ENCODE peak calls at places on chromosome X, in six cellular contexts. G is uterus; W is CD8-positive, alpha-beta T cell; J is cardiac muscle cell; A is HCT116; N is psoas muscle. S is an unnamed sample.

GRCh38 chrX:1466971-1467561 is 14.4 kb upstream of the ASMTL start:
- DNase-seq in W (peak; percentile 25), N (no peak), G (no peak), A (no peak), J (no peak), S (peak; percentile 38)

GRCh38 chrX:131792789-131793462 is 230.2 kb upstream of the STK26 start:
- DNase-seq in A (no peak), N (peak; percentile 82), W (no peak), G (peak; percentile 89), J (no peak), S (peak; percentile 89)

GRCh38 chrX:103063191-103063845 is 653 bp downstream of the BEX1 start:
- DNase-seq in J (peak; percentile 61), N (no peak), W (no peak), G (no peak), A (no peak), S (no peak)

GRCh38 chrX:30875957-30876356 is 13.1 kb downstream of the TAB3 start:
- DNase-seq in J (no peak), W (no peak), N (no peak), G (no peak), A (no peak), S (no peak)

GRCh38 chrX:86887341-86887740 is 630.3 kb upstream of the KLHL4 start:
- DNase-seq in N (no peak), G (no peak), J (no peak), W (no peak), A (no peak), S (no peak)

GRCh38 chrX:73916489-73916888 is 353.5 kb downstream of the CHIC1 start:
- DNase-seq in W (no peak), J (no peak), G (no peak), A (no peak), N (no peak), S (no peak)

GRCh38 chrX:110346681-110347080 is 12.0 kb upstream of the RTL9 start:
- DNase-seq in N (peak; percentile 14), A (no peak), W (no peak), G (peak; percentile 15), J (peak; percentile 25), S (no peak)

GRCh38 chrX:125202486-125203378 is 116.9 kb upstream of the TEX13C start:
- DNase-seq in J (peak; percentile 0), A (no peak), W (no peak), G (no peak), N (no peak), S (no peak)

GRCh38 chrX:96971812-96972211 is 88.1 kb downstream of the RPA4 start:
- DNase-seq in W (no peak), N (no peak), J (peak; percentile 29), G (no peak), A (no peak), S (no peak)

GRCh38 chrX:17020828-17021821 is 74.7 kb downstream of the REPS2 start:
- DNase-seq in G (no peak), J (no peak), W (no peak), N (no peak), A (no peak), S (no peak)

GRCh38 chrX:70087857-70088256 is 25.6 kb downstream of the OTUD6A start:
- DNase-seq in N (no peak), G (no peak), J (peak; percentile 39), W (no peak), A (no peak), S (no peak)

GRCh38 chrX:130831347-130831722 is 71.7 kb downstream of the ENOX2 start:
- DNase-seq in W (no peak), G (no peak), N (no peak), J (no peak), A (no peak), S (no peak)

GRCh38 chrX:124347242-124347641 is 879 bp downstream of the SH2D1A start:
- DNase-seq in N (no peak), W (no peak), A (no peak), G (no peak), J (no peak), S (no peak)

GRCh38 chrX:102650903-102651241 is 411 bp upstream of the GPRASP1 start:
- DNase-seq in N (no peak), W (no peak), J (no peak), A (no peak), G (no peak), S (no peak)

GRCh38 chrX:48802089-48802812 is 384 bp downstream of the HDAC6 start:
- DNase-seq in J (peak; percentile 85), W (no peak), A (peak; percentile 57), N (peak; percentile 82), G (peak; percentile 87), S (peak; percentile 91)

GRCh38 chrX:150546711-150547153 is 21.7 kb upstream of the MTM1 start:
- DNase-seq in N (no peak), A (no peak), G (no peak), J (no peak), W (peak; percentile 15), S (no peak)

GRCh38 chrX:119604778-119605177 is 1.4 kb downstream of the NKRF start:
- DNase-seq in W (no peak), G (no peak), A (no peak), N (no peak), J (no peak), S (no peak)

GRCh38 chrX:134685662-134686061 is 27.4 kb upstream of the PLAC1 start:
- DNase-seq in J (no peak), A (no peak), W (no peak), N (no peak), G (no peak), S (no peak)

GRCh38 chrX:19879181-19879580 is 8.2 kb downstream of the SH3KBP1 start:
- DNase-seq in G (no peak), A (no peak), W (no peak), J (no peak), N (no peak), S (no peak)

GRCh38 chrX:70030242-70030823 is 19.4 kb downstream of the AWAT2 start:
- DNase-seq in A (peak; percentile 22), W (no peak), G (no peak), N (no peak), J (peak; percentile 62), S (no peak)

GRCh38 chrX:30309139-30309571 is at the start of gene NR0B1:
- DNase-seq in A (no peak), G (no peak), J (peak; percentile 32), W (no peak), N (peak; percentile 16), S (no peak)

GRCh38 chrX:139126493-139126892 is 404.0 kb upstream of the F9 start:
- DNase-seq in N (peak; percentile 10), W (no peak), J (peak; percentile 64), G (no peak), A (no peak), S (no peak)

GRCh38 chrX:16552546-16552945 is 97.4 kb upstream of the S100G start:
- DNase-seq in N (no peak), G (no peak), W (no peak), J (no peak), A (no peak), S (no peak)

GRCh38 chrX:145910017-145910416 is 92.4 kb downstream of the SLITRK2 start:
- DNase-seq in G (no peak), A (no peak), N (no peak), W (no peak), J (no peak), S (no peak)

GRCh38 chrX:153557618-153558017 is 40.2 kb downstream of the ATP2B3 start:
- DNase-seq in N (no peak), G (no peak), A (no peak), J (no peak), W (no peak), S (no peak)

GRCh38 chrX:153556767-153557166 is 39.3 kb downstream of the ATP2B3 start:
- DNase-seq in A (no peak), N (no peak), W (no peak), G (no peak), J (no peak), S (no peak)

GRCh38 chrX:153549807-153550206 is 32.4 kb downstream of the ATP2B3 start:
- DNase-seq in G (no peak), W (no peak), J (no peak), A (no peak), N (no peak), S (no peak)

GRCh38 chrX:153551135-153551534 is 33.7 kb downstream of the ATP2B3 start:
- DNase-seq in N (no peak), J (no peak), A (no peak), W (no peak), G (no peak), S (no peak)

DNA sequence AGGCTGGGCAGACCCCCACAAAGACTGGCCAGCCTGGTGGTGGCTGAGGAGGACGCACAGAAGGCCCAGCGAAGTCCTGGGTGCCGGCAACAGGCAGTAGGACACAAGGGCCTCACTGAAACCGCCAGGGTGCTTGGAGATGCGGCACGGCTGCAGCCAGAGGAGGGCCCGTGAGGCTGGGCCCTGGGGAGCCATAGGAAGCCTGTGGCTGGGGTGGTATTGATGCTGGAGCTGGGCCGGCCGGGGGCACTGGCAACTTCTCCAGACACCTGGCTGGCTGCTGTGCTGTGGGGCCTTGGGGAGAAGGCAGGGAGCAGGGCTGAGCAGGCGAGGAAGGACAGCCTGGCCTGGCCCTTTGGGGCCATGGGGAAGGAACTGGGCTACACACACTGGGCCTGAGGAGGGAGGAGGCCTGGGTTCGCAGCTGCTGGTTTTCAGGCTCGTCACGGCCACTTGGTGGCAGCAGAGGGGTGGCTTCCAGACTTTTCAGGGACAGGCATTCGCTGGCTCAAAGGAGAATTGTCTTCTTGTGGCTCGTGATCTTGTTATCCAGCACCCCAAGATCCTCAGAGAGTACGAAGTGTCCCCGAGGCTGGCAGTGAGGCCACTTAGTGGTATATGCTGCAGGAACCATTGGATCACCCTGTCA is 37.2 kb downstream of the ATP2B3 start:
- DNase-seq in N (peak; percentile 67), J (peak; percentile 53), G (peak; percentile 55), W (peak; percentile 30), A (peak; percentile 24), S (no peak)
- TF ChIP-seq CTCF in N (peak; percentile 58), J (peak; percentile 66), G (peak; percentile 53), W (peak; percentile 48), A (peak; percentile 56), S (peak; percentile 66)

DNA sequence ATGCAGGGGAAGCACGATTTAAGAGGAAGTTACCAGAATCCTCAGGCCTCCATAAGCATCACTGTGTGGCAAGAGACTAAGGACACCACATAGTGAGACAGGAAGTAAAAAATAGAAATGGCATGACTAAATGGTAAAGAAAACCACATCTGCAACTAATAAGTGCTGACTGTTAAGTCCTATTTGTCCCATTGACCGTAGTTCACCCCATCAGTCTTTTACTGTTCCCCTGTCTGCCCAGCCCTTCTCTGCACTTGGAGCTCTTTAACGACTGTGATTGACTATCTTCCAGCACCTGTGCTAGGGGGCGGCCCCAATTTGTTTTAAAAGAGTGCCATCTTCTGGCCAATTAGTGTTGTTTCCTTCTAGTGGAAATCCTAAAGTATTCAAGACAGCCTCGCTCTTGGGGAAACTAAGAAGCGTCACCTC is 94.2 kb downstream of the MAOA start:
- DNase-seq in N (peak; percentile 23), A (peak; percentile 31), W (peak; percentile 23), J (peak; percentile 76), G (peak; percentile 35), S (no peak)
- H3K4me3 ChIP-seq in N (no peak overlapping the region), A (no peak overlapping the region), W (no peak overlapping the region), J (no peak overlapping the region), G (no peak overlapping the region), S (no peak overlapping the region)

GRCh38 chrX:14832591-14832990 is 40.3 kb downstream of the FANCB start:
- DNase-seq in A (no peak), N (no peak), J (no peak), G (no peak), W (no peak), S (no peak)
- H3K27ac ChIP-seq in A (no peak overlapping the region), N (no peak overlapping the region), J (no peak overlapping the region), G (no peak overlapping the region), W (no peak overlapping the region), S (no peak overlapping the region)

GRCh38 chrX:24063488-24063887 is 8.7 kb downstream of the EIF2S3 start:
- DNase-seq in N (no peak), G (no peak), A (no peak), J (no peak), W (no peak), S (no peak)
- TF ChIP-seq CTCF in N (no peak), G (no peak), A (no peak), J (no peak), W (no peak), S (no peak)

S was measured in coronary artery.